ENCODE peak calls at places on chromosomes 7 and 10, in four cellular contexts. One of them, this sample, is unnamed.

GRCh38 chr10:29691564-29692064 is 56.8 kb upstream of the SVIL start:
- DNase-seq in B cell: no peak
- DNase-seq in lung: no peak
- DNase-seq in foreskin fibroblast: peak
- DNase-seq in this sample: no peak

GRCh38 chr7:101488826-101489572 is 126.3 kb downstream of the COL26A1 start:
- DNase-seq in lung: no peak
- DNase-seq in B cell: no peak
- DNase-seq in foreskin fibroblast: no peak
- DNase-seq in this sample: no peak

GRCh38 chr7:55593515-55594318 is 21.4 kb upstream of the VOPP1 start:
- DNase-seq in B cell: peak
- DNase-seq in lung: peak
- DNase-seq in foreskin fibroblast: peak
- DNase-seq in this sample: peak

GRCh38 chr7:140249036-140249806 is 72.4 kb upstream of the KDM7A start:
- DNase-seq in lung: no peak
- DNase-seq in foreskin fibroblast: no peak
- DNase-seq in B cell: no peak
- DNase-seq in this sample: no peak

GRCh38 chr10:5588080-5588453 is 63.3 kb downstream of the CALML3 start:
- DNase-seq in foreskin fibroblast: no peak
- DNase-seq in B cell: no peak
- DNase-seq in lung: no peak
- DNase-seq in this sample: no peak

GRCh38 chr10:29317423-29318021 is 28.7 kb downstream of the LYZL1 start:
- DNase-seq in foreskin fibroblast: no peak
- DNase-seq in B cell: no peak
- DNase-seq in lung: no peak
- DNase-seq in this sample: no peak

GRCh38 chr7:28183627-28184026 is 3.0 kb upstream of the JAZF1 start:
- DNase-seq in foreskin fibroblast: peak
- DNase-seq in B cell: no peak
- DNase-seq in lung: no peak
- DNase-seq in this sample: no peak

GRCh38 chr7:102439963-102440795 is 6.8 kb downstream of the ORAI2 start:
- DNase-seq in B cell: no peak
- DNase-seq in foreskin fibroblast: peak
- DNase-seq in lung: no peak
- DNase-seq in this sample: no peak

GRCh38 chr7:151432658-151433521 is 7.1 kb downstream of the CRYGN start:
- DNase-seq in B cell: peak
- DNase-seq in foreskin fibroblast: no peak
- DNase-seq in lung: no peak
- DNase-seq in this sample: peak

GRCh38 chr10:73907841-73908517 is 3.0 kb upstream of the PLAU start:
- DNase-seq in foreskin fibroblast: peak
- DNase-seq in lung: peak
- DNase-seq in B cell: no peak
- DNase-seq in this sample: no peak

GRCh38 chr10:73905256-73906018 is 5.5 kb upstream of the PLAU start:
- DNase-seq in lung: no peak
- DNase-seq in B cell: no peak
- DNase-seq in foreskin fibroblast: no peak
- DNase-seq in this sample: no peak

GRCh38 chr10:73909716-73910115 is 1.2 kb upstream of the PLAU start:
- DNase-seq in B cell: no peak
- DNase-seq in foreskin fibroblast: no peak
- DNase-seq in lung: no peak
- DNase-seq in this sample: no peak

GRCh38 chr10:73908853-73909611 is 1.9 kb upstream of the PLAU start:
- DNase-seq in lung: peak
- DNase-seq in B cell: peak
- DNase-seq in foreskin fibroblast: peak
- DNase-seq in this sample: peak

DNA sequence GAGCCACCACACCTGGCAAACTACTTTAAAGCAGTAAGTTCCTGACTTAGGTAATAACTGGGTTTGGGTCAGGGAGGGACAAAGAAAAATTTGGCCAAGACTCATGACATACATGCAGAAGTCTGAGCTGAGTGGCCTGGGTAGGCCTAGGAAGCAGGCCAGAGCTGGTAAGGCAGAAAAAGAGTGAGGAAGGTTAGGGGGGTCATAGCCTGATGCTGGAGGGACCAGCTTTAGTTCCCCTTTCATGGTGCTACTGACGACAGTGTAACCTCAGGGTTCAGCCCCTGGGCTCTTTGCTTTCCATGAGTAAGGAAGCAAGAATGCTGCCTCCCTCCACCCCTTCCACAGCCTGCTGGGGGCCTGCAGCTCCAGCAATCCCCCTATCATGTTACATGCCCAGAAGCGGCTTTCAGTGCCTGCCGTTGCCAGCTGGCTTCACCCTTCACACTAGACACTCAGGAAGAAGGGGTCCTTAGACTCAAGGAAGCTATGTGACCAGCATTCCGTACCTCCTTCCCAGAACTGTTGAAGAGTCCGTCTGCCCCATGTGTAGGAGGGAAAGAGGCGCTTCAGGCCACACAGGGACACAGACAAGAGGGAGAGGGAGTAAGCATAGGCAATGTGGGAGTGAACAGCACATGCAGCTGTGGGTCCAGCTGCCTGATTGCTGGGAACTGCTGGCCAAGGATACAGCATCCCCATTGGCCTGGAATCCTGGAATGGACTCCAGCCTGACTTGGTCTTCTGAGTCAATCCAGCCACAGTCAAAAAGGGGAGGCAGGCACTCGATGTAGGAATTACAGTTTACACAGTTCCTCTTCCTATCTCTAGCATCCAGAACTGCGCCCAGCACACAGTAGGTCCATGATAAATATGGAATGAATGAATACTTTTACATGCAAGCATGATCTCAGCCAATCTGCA is 4.1 kb upstream of the PLAU start:
- DNase-seq in B cell: no peak
- DNase-seq in foreskin fibroblast: peak
- DNase-seq in lung: peak
- DNase-seq in this sample: no peak
- TF ChIP-seq CTCF in B cell: no peak
- TF ChIP-seq CTCF in foreskin fibroblast: no peak
- TF ChIP-seq CTCF in lung: no peak
- TF ChIP-seq CTCF in this sample: no peak

DNA sequence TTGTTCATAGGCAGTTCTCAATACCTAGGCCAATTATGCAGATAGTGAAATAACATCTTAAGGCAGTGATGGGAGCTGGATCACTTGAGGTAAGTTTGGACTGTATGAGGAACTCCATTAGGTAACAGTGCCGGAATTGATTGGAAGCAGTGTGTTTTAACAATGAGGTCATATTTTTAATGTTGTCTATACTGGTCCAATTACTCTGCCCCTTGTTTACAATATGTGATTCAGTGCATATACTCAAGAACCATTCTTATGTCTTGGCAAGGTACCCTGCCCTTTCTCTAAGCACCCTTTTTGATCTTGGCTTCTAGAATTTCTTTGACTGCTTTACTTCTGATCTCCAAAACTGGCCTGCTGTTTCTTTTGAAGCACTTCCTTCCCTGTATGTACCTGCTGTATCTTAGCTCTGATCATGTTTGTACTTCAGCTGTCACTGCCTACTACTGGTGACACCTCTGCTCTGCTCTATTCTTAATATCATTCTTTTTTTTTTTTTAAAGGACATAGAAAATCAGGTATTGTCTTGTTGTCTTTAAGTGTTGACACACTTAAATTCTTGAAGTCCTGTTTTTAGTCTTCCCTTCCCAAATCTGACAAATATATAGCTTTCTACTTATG is 46.2 kb upstream of the RPA3 start:
- DNase-seq in B cell: no peak
- DNase-seq in lung: no peak
- DNase-seq in foreskin fibroblast: peak
- DNase-seq in this sample: no peak
- TF ChIP-seq CTCF in B cell: no peak
- TF ChIP-seq CTCF in lung: no peak
- TF ChIP-seq CTCF in foreskin fibroblast: no peak
- TF ChIP-seq CTCF in this sample: no peak

GRCh38 chr10:96690755-96691730 is 29.3 kb downstream of the PIK3AP1 start:
- DNase-seq in lung: no peak
- DNase-seq in foreskin fibroblast: no peak
- DNase-seq in B cell: no peak
- DNase-seq in this sample: peak
- TF ChIP-seq CTCF in lung: no peak
- TF ChIP-seq CTCF in foreskin fibroblast: no peak
- TF ChIP-seq CTCF in B cell: no peak
- TF ChIP-seq CTCF in this sample: peak

GRCh38 chr10:101055416-101055815 is 6.4 kb upstream of the KAZALD1 start:
- DNase-seq in B cell: no peak
- DNase-seq in lung: no peak
- DNase-seq in foreskin fibroblast: no peak
- DNase-seq in this sample: no peak
- TF ChIP-seq CTCF in B cell: no peak
- TF ChIP-seq CTCF in lung: no peak
- TF ChIP-seq CTCF in foreskin fibroblast: no peak
- TF ChIP-seq CTCF in this sample: no peak

DNA sequence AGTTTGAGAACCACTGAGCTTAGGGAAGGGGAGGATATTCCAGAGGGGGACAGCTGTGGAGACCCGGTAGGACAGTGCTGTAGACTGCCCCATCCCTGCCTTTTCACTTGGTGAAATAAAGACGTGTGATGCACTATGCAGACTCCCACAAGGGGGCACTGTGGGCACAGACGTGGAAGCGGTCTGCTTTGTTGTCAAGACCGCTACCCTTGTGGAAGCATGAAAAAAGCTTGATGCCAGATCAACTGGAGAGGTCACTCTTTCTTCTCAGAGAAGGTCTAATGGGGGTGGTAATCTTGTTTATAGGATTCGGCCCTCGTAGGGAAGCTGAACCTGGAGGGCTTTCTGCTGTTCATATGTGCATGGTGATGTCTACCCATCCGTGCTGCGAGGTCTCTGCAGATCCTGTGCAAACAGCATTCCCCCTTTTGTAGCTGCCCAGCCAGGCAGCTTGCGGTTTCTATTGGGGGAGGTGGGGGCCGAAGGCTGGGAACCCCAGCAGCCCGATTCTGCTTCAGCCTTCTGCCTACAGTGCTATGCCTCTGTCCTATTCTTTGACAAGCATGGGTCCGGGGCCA is 13.7 kb downstream of the RPS24 start:
- DNase-seq in lung: peak
- DNase-seq in B cell: peak
- DNase-seq in foreskin fibroblast: peak
- DNase-seq in this sample: peak
- TF ChIP-seq CTCF in lung: peak
- TF ChIP-seq CTCF in B cell: peak
- TF ChIP-seq CTCF in foreskin fibroblast: peak
- TF ChIP-seq CTCF in this sample: peak

DNA sequence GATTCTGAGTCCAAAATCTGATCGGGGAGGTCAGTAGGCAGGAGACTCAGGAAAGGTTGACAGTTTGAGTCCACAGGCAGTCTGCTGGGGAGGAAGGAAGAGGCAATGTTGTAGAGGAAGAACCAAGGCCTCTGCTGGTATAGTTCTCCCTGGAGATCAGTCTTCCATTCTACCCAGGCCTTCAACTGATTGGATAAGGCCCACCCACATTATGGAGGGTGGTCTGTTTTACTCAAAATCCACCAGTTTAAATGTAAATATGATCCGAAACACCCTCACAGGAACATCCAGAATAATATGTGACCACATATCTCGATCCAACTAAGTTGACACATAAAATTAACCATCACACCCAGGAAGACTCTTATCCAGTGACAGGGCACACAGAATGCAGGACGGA is 425.3 kb upstream of the ZMIZ1 start:
- DNase-seq in lung: no peak
- DNase-seq in B cell: no peak
- DNase-seq in foreskin fibroblast: no peak
- DNase-seq in this sample: no peak
- TF ChIP-seq CTCF in lung: no peak
- TF ChIP-seq CTCF in B cell: no peak
- TF ChIP-seq CTCF in foreskin fibroblast: no peak
- TF ChIP-seq CTCF in this sample: no peak

This sample was measured in activated CD8-positive, alpha-beta T cell treated with anti-CD3 and anti-CD28 coated beads for 36 hours.